ENCODE peak calls at places on chromosome 7, in four cellular contexts. One of them, this sample, is unnamed.

GRCh38 chr7:78702770-78703169 is 750.7 kb downstream of the MAGI2 start:
- DNase-seq in H1: no peak
- DNase-seq in GM12878: no peak
- DNase-seq in HepG2: no peak
- DNase-seq in this sample: no peak

GRCh38 chr7:38178695-38179344 is 775 bp downstream of the STARD3NL start:
- DNase-seq in H1: no peak
- DNase-seq in GM12878: no peak
- DNase-seq in HepG2: no peak
- DNase-seq in this sample: no peak

GRCh38 chr7:27157717-27158431 is 1.4 kb upstream of the HOXA7 start:
- DNase-seq in H1: no peak
- DNase-seq in GM12878: no peak
- DNase-seq in HepG2: no peak
- DNase-seq in this sample: no peak

GRCh38 chr7:28405662-28406061 is 6.7 kb upstream of the CREB5 start:
- DNase-seq in H1: no peak
- DNase-seq in GM12878: no peak
- DNase-seq in HepG2: no peak
- DNase-seq in this sample: no peak

GRCh38 chr7:42522227-42522991 is 285.4 kb upstream of the GLI3 start:
- DNase-seq in H1: peak; percentile 7
- DNase-seq in GM12878: no peak
- DNase-seq in HepG2: no peak
- DNase-seq in this sample: no peak

GRCh38 chr7:100221767-100222444 is 2.2 kb downstream of the PVRIG start:
- DNase-seq in H1: no peak
- DNase-seq in GM12878: no peak
- DNase-seq in HepG2: no peak
- DNase-seq in this sample: no peak

GRCh38 chr7:100835903-100836811 is 8.8 kb upstream of the EPHB4 start:
- DNase-seq in H1: peak; percentile 96
- DNase-seq in GM12878: no peak
- DNase-seq in HepG2: no peak
- DNase-seq in this sample: peak; percentile 98

GRCh38 chr7:101555921-101556275 is 73.2 kb downstream of the MYL10 start:
- DNase-seq in H1: no peak
- DNase-seq in GM12878: no peak
- DNase-seq in HepG2: no peak
- DNase-seq in this sample: no peak

GRCh38 chr7:146740039-146740438 is 623.4 kb downstream of the CNTNAP2 start:
- DNase-seq in H1: no peak
- DNase-seq in GM12878: no peak
- DNase-seq in HepG2: no peak
- DNase-seq in this sample: no peak

GRCh38 chr7:151794508-151795167 is 82.3 kb downstream of the PRKAG2 start:
- DNase-seq in H1: no peak
- DNase-seq in GM12878: no peak
- DNase-seq in HepG2: no peak
- DNase-seq in this sample: no peak

GRCh38 chr7:123215350-123215749 is 15.6 kb upstream of the SLC13A1 start:
- DNase-seq in H1: no peak
- DNase-seq in GM12878: no peak
- DNase-seq in HepG2: no peak
- DNase-seq in this sample: no peak

GRCh38 chr7:1052031-1052818 is 7.9 kb downstream of the GPR146 start:
- DNase-seq in H1: no peak
- DNase-seq in GM12878: no peak
- DNase-seq in HepG2: no peak
- DNase-seq in this sample: no peak

GRCh38 chr7:149688836-149689590 is 84.4 kb downstream of the ZNF467 start:
- DNase-seq in H1: no peak
- DNase-seq in GM12878: no peak
- DNase-seq in HepG2: no peak
- DNase-seq in this sample: no peak

GRCh38 chr7:85529197-85529596 is 342.3 kb upstream of the SEMA3D start:
- DNase-seq in H1: no peak
- DNase-seq in GM12878: no peak
- DNase-seq in HepG2: no peak
- DNase-seq in this sample: no peak

GRCh38 chr7:50164552-50165220 is 71.6 kb upstream of the ZPBP start:
- DNase-seq in H1: no peak
- DNase-seq in GM12878: no peak
- DNase-seq in HepG2: no peak
- DNase-seq in this sample: no peak

GRCh38 chr7:34675749-34676374 is 17.8 kb downstream of the NPSR1 start:
- DNase-seq in H1: no peak
- DNase-seq in GM12878: peak; percentile 9
- DNase-seq in HepG2: peak; percentile 27
- DNase-seq in this sample: peak; percentile 40

GRCh38 chr7:133502498-133502897 is 249.6 kb downstream of the EXOC4 start:
- DNase-seq in H1: no peak
- DNase-seq in GM12878: no peak
- DNase-seq in HepG2: no peak
- DNase-seq in this sample: no peak

GRCh38 chr7:41886906-41887311 is 184.0 kb upstream of the INHBA start:
- DNase-seq in H1: no peak
- DNase-seq in GM12878: no peak
- DNase-seq in HepG2: no peak
- DNase-seq in this sample: no peak

GRCh38 chr7:135320277-135320676 is 86.6 kb downstream of the STRA8 start:
- DNase-seq in H1: no peak
- DNase-seq in GM12878: no peak
- DNase-seq in HepG2: no peak
- DNase-seq in this sample: no peak

GRCh38 chr7:128408709-128409434 is 910 bp downstream of the IMPDH1 start:
- DNase-seq in H1: no peak
- DNase-seq in GM12878: no peak
- DNase-seq in HepG2: no peak
- DNase-seq in this sample: no peak

GRCh38 chr7:133698127-133698526 is 429.0 kb upstream of the LRGUK start:
- DNase-seq in H1: no peak
- DNase-seq in GM12878: no peak
- DNase-seq in HepG2: no peak
- DNase-seq in this sample: no peak

GRCh38 chr7:127863082-127863481 is 168.2 kb downstream of the LRRC4 start:
- DNase-seq in H1: no peak
- DNase-seq in GM12878: no peak
- DNase-seq in HepG2: no peak
- DNase-seq in this sample: no peak

GRCh38 chr7:104133238-104133637 is 74.6 kb downstream of the ORC5 start:
- DNase-seq in H1: no peak
- DNase-seq in GM12878: no peak
- DNase-seq in HepG2: no peak
- DNase-seq in this sample: no peak

GRCh38 chr7:111762799-111763198 is 200.5 kb upstream of the IMMP2L start:
- DNase-seq in H1: no peak
- DNase-seq in GM12878: no peak
- DNase-seq in HepG2: no peak
- DNase-seq in this sample: no peak

GRCh38 chr7:22665816-22666375 is 61.1 kb upstream of the IL6 start:
- DNase-seq in H1: no peak
- DNase-seq in GM12878: no peak
- DNase-seq in HepG2: no peak
- DNase-seq in this sample: no peak

GRCh38 chr7:5590596-5591546 is 167.2 kb upstream of the TNRC18 start:
- DNase-seq in H1: no peak
- DNase-seq in GM12878: no peak
- DNase-seq in HepG2: no peak
- DNase-seq in this sample: no peak

GRCh38 chr7:155203059-155203881 is 94.4 kb upstream of the INSIG1 start:
- DNase-seq in H1: no peak
- DNase-seq in GM12878: no peak
- DNase-seq in HepG2: no peak
- DNase-seq in this sample: no peak

GRCh38 chr7:333399-333776 is 43.4 kb downstream of the FOXL3 start:
- DNase-seq in H1: no peak
- DNase-seq in GM12878: no peak
- DNase-seq in HepG2: peak; percentile 63
- DNase-seq in this sample: peak; percentile 28

GRCh38 chr7:44377134-44377463 is 51.7 kb upstream of the CAMK2B start:
- DNase-seq in H1: no peak
- DNase-seq in GM12878: no peak
- DNase-seq in HepG2: no peak
- DNase-seq in this sample: no peak

GRCh38 chr7:139949629-139950028 is 113.1 kb downstream of the PARP12 start:
- DNase-seq in H1: no peak
- DNase-seq in GM12878: no peak
- DNase-seq in HepG2: no peak
- DNase-seq in this sample: no peak

GRCh38 chr7:115249080-115249479 is 327.2 kb downstream of the MDFIC start:
- DNase-seq in H1: no peak
- DNase-seq in GM12878: no peak
- DNase-seq in HepG2: no peak
- DNase-seq in this sample: no peak

GRCh38 chr7:121541457-121541856 is 145.3 kb upstream of the FAM3C start:
- DNase-seq in H1: no peak
- DNase-seq in GM12878: no peak
- DNase-seq in HepG2: no peak
- DNase-seq in this sample: no peak

GRCh38 chr7:69967152-69967591 is 368.9 kb downstream of the AUTS2 start:
- DNase-seq in H1: no peak
- DNase-seq in GM12878: no peak
- DNase-seq in HepG2: no peak
- DNase-seq in this sample: no peak

GRCh38 chr7:86469680-86470295 is 173.9 kb upstream of the GRM3 start:
- DNase-seq in H1: peak; percentile 67
- DNase-seq in GM12878: peak; percentile 27
- DNase-seq in HepG2: peak; percentile 70
- DNase-seq in this sample: peak; percentile 89

GRCh38 chr7:76512941-76513816 is 2.8 kb downstream of the UPK3B start:
- DNase-seq in H1: no peak
- DNase-seq in GM12878: no peak
- DNase-seq in HepG2: peak; percentile 54
- DNase-seq in this sample: no peak

GRCh38 chr7:76513817-76514799 is 3.8 kb downstream of the UPK3B start:
- DNase-seq in H1: no peak
- DNase-seq in GM12878: no peak
- DNase-seq in HepG2: no peak
- DNase-seq in this sample: no peak

GRCh38 chr7:76515999-76516443 is 5.7 kb downstream of the UPK3B start:
- DNase-seq in H1: no peak
- DNase-seq in GM12878: no peak
- DNase-seq in HepG2: peak; percentile 47
- DNase-seq in this sample: no peak

GRCh38 chr7:76509931-76510877 is at the start of gene UPK3B:
- DNase-seq in H1: peak; percentile 61
- DNase-seq in GM12878: no peak
- DNase-seq in HepG2: no peak
- DNase-seq in this sample: no peak

GRCh38 chr7:76514926-76515325 is 4.6 kb downstream of the UPK3B start:
- DNase-seq in H1: no peak
- DNase-seq in GM12878: no peak
- DNase-seq in HepG2: no peak
- DNase-seq in this sample: no peak
- TF ChIP-seq SUZ12 in H1: no peak
- TF ChIP-seq SUZ12 in GM12878: no peak
- TF ChIP-seq SUZ12 in HepG2: no peak
- TF ChIP-seq SUZ12 in this sample: no peak

DNA sequence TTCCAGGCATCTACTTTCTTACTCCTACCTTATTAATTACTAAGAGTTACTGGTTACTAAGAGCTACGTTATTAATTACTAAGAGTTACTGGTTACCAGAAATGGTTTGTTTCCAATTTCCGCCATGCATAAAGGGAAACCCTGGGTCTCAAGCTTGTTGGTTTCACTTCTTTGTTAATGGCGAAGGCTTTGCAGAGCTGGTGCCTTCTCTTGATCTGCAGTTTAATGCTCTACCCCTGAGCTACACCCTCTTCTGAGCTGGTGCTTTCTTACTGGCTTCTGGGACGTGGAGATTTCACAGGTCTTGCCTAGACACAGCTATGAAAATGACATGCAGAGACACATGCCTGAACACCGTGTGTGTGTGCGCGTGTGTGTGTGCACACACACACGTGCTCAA is 560 bp downstream of the CPA4 start:
- DNase-seq in H1: no peak
- DNase-seq in GM12878: no peak
- DNase-seq in HepG2: no peak
- DNase-seq in this sample: no peak
- H3K4me1 ChIP-seq in H1: no peaks in the 10 kb centered on the region
- H3K4me1 ChIP-seq in GM12878: no peaks in the 10 kb centered on the region
- H3K4me1 ChIP-seq in HepG2: peaks cover 7% of the 10 kb centered on the region
- H3K4me1 ChIP-seq in this sample: no peaks in the 10 kb centered on the region

DNA sequence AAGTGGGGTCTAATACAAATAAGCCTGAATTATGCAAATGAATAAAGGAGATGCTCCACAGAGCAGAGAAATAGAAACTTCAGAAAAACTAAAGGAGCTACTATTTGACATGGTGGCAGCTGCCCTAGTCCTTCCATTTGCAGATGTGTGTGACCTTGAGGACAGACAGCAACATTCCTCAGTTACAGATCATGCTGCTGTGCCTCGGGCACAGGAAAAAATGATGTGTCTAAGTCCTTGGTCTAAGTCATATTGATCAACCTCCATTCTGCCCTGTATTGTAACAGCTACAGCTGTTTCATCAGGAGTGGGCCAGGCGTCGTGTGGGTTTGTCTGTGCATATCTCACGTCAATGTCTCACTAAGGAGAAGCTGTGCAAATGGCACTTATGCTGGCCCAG is 710.4 kb downstream of the TNS3 start:
- DNase-seq in H1: no peak
- DNase-seq in GM12878: no peak
- DNase-seq in HepG2: no peak
- DNase-seq in this sample: no peak
- TF ChIP-seq YY1 in H1: no peak
- TF ChIP-seq YY1 in GM12878: no peak
- TF ChIP-seq YY1 in HepG2: no peak
- TF ChIP-seq YY1 in this sample: no peak

GRCh38 chr7:153193144-153193595 is 433.6 kb downstream of the ACTR3B start:
- DNase-seq in H1: peak; percentile 34
- DNase-seq in GM12878: no peak
- DNase-seq in HepG2: peak; percentile 12
- DNase-seq in this sample: peak; percentile 33
- TF ChIP-seq SUZ12 in H1: no peak
- TF ChIP-seq SUZ12 in GM12878: no peak
- TF ChIP-seq SUZ12 in HepG2: no peak
- TF ChIP-seq SUZ12 in this sample: no peak

GRCh38 chr7:2803755-2804154 is 40.4 kb downstream of the GNA12 start:
- DNase-seq in H1: no peak
- DNase-seq in GM12878: no peak
- DNase-seq in HepG2: no peak
- DNase-seq in this sample: no peak
- H3K4me1 ChIP-seq in H1: peaks cover 20% of the 10 kb centered on the region
- H3K4me1 ChIP-seq in GM12878: peaks cover 13% of the 10 kb centered on the region
- H3K4me1 ChIP-seq in HepG2: peaks cover 89% of the 10 kb centered on the region
- H3K4me1 ChIP-seq in this sample: peaks cover 15% of the 10 kb centered on the region

GRCh38 chr7:2120841-2121830 is 111.6 kb downstream of the MAD1L1 start:
- DNase-seq in H1: no peak
- DNase-seq in GM12878: no peak
- DNase-seq in HepG2: no peak
- DNase-seq in this sample: no peak
- TF ChIP-seq YY1 in H1: no peak
- TF ChIP-seq YY1 in GM12878: no peak
- TF ChIP-seq YY1 in HepG2: no peak
- TF ChIP-seq YY1 in this sample: no peak

This sample was measured in NT2/D1.